ENCODE peak calls at places on chromosomes 4 and X, in seven cellular contexts. J, L, H, P, O, Q and K are unnamed samples.

GRCh38 chrX:22060451-22060940 is 28.4 kb downstream of the PHEX start:
- DNase-seq in H (peak), O (peak), L (no peak), P (no peak), Q (no peak), J (no peak), K (no peak)

GRCh38 chr4:8274772-8275241 is 5.3 kb downstream of the HTRA3 start:
- DNase-seq in O (peak), Q (peak), J (no peak), P (peak), H (no peak), L (peak), K (no peak)

GRCh38 chr4:157121396-157121795 is 45.4 kb downstream of the GLRB start:
- DNase-seq in J (no peak), P (no peak), L (no peak), Q (no peak), H (no peak), O (no peak), K (no peak)

GRCh38 chr4:177380730-177381287 is 61.4 kb downstream of the AGA start:
- DNase-seq in P (peak), Q (no peak), H (no peak), O (no peak), J (no peak), L (peak), K (no peak)

GRCh38 chrX:102085706-102086105 is 39.8 kb upstream of the TCEAL2 start:
- DNase-seq in L (no peak), Q (no peak), J (no peak), H (no peak), P (no peak), O (no peak), K (no peak)

GRCh38 chr4:59920414-59920813 is 1279.7 kb upstream of the ADGRL3 start:
- DNase-seq in P (no peak), J (no peak), H (no peak), Q (no peak), O (no peak), L (no peak), K (no peak)

GRCh38 chr4:29710519-29710918 is 1009.6 kb upstream of the PCDH7 start:
- DNase-seq in J (no peak), O (no peak), Q (no peak), H (no peak), P (no peak), L (no peak), K (no peak)

GRCh38 chrX:72470111-72470510 is 102.5 kb downstream of the HDAC8 start:
- DNase-seq in J (no peak), H (no peak), P (no peak), L (no peak), Q (no peak), O (no peak), K (no peak)

GRCh38 chr4:37827030-37827705 is 682 bp downstream of the PGM2 start:
- DNase-seq in O (peak), H (peak), Q (peak), J (no peak), L (peak), P (no peak), K (no peak)

GRCh38 chr4:113292371-113293042 is 243.1 kb downstream of the ANK2 start:
- DNase-seq in Q (peak), L (no peak), P (peak), O (peak), J (no peak), H (no peak), K (no peak)

GRCh38 chr4:38993683-38994082 is 38.5 kb downstream of the TMEM156 start:
- DNase-seq in O (no peak), J (no peak), Q (no peak), L (no peak), P (no peak), H (peak), K (no peak)

GRCh38 chrX:119030990-119031389 is 41.8 kb upstream of the CT47C1 start:
- DNase-seq in J (no peak), L (no peak), H (no peak), Q (no peak), O (no peak), P (no peak), K (no peak)

GRCh38 chrX:151177141-151178027 is 1.0 kb downstream of the GPR50 start:
- DNase-seq in J (no peak), H (no peak), L (no peak), P (no peak), O (peak), Q (no peak), K (no peak)

GRCh38 chr4:101818362-101818761 is 27.8 kb downstream of the BANK1 start:
- DNase-seq in J (no peak), O (peak), L (no peak), Q (no peak), P (no peak), H (no peak), K (no peak)

GRCh38 chr4:121462660-121463261 is 81.9 kb upstream of the QRFPR start:
- DNase-seq in O (peak), J (peak), P (peak), L (no peak), H (peak), Q (peak), K (no peak)

GRCh38 chrX:70134116-70134477 is 850 bp downstream of the IGBP1 start:
- DNase-seq in O (peak), J (no peak), P (no peak), H (peak), L (peak), Q (no peak), K (no peak)

GRCh38 chrX:122572461-122572860 is 611.6 kb upstream of the GRIA3 start:
- DNase-seq in L (no peak), P (no peak), J (no peak), Q (no peak), O (no peak), H (no peak), K (no peak)

GRCh38 chr4:14856927-14857220 is 145.4 kb upstream of the CPEB2 start:
- DNase-seq in P (no peak), O (no peak), Q (no peak), L (no peak), H (no peak), J (no peak), K (no peak)

DNA sequence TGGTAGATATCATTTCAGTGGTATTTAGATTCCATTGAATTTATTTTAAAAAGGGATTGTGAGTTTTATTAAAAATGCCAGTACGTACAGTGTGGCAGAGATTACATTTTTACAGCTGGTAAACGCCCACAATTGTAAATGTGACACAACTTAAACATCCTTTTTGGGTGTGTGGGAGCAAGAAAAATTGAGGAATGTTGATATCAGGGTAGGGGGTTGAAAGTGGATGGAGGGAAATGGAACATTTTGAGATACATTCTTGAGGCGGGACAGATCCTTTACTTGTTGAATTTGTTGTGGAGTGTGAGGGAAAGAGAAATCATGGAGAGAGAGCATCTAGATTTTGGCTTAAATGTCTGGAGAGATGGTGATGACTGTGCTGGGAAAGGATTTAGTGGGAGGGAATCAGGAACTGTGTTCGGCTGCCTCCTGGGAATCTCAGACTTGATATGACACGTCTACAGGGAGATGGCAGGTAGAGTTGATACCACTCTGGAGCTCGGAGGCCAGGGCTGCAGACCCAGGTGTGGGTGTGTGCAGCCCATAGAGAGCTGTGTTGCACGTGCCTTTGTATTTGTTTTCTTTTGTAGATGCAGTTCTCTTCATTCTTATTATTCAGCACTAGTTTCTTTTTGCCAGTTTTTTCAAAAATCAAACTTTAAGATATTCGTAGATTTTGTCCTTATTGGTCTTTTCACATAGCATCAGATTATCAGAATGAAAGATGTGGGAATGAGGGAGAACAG is 10.8 kb downstream of the TMEM131L start:
- DNase-seq in H (peak), P (no peak), L (no peak), O (no peak), Q (no peak), J (no peak), K (no peak)
- H3K27ac ChIP-seq in H (peak), P (no peak), L (no peak), O (no peak), Q (no peak), J (no peak), K (no peak)

GRCh38 chrX:41308884-41309655 is 24.9 kb upstream of the DDX3X start:
- DNase-seq in O (no peak), P (no peak), L (peak), J (no peak), H (no peak), Q (no peak), K (no peak)
- TF ChIP-seq CTCF in O (no peak), P (no peak), L (no peak), J (no peak), H (no peak), Q (no peak), K (no peak)

DNA sequence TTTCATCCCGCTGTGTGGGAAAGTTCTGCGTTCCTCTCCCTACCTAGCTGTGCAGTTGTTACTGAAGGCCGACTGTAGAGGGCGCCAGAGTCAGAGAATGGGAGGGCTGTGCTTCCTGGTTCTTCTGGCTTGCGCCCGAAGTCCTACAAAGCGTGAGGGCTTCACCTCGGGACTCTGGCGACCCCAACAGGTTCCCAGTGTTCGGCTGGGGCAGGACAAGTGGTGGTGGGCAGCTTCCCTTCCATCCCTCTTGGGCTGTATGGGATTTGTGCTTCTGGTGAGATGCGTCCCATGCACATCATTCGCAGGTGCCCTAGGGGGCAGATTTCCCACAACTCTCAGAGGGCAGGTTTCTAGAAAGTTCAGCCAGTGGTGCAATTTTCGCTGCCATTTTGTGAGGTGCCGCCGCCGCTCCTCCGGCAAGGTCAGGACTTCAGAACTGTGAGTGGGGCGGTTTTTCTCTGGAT is 27.3 kb downstream of the CT45A3 start:
- DNase-seq in J (peak), L (peak), H (peak), P (peak), Q (no peak), O (peak), K (no peak)
- H3K27ac ChIP-seq in J (no peak), L (no peak), H (no peak), P (no peak), Q (no peak), O (no peak), K (no peak)

DNA sequence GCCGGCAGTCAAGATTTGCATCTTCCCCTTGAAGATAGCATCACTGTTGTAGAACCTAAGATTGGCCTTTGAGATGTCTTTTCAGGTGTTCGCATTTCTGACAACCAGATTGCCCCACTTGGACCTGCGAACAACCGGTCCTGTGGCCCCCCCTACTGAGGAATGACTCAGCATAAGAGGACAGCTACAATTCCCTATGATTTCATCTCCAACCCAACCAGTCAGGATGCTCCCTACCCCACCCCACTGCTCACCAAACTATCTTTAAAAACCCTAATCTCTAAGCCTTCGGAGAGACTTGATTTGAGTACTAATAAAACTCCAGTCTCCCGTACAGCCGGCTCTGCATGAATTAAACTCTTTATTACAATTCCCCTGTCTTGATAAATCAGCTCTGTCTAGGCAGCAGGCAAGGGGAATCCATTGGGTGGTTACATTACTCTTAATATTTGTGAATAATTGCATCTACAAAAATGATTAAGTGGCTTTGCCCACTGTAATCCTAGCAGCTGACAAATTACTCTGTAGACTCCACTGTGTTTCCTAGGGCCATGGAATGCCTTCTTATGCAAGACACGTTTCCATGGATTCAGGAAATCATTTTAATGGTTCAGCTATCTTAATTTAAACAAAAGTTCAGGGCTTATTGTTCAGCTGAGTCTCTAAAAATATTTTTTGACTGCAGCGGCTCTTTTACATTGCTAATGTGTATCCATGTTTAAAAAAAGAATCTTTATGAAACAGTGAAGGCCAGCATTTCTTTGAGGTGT is 95.3 kb downstream of the GPR143 start:
- DNase-seq in L (no peak), J (no peak), P (no peak), Q (no peak), H (no peak), O (peak), K (no peak)
- TF ChIP-seq CTCF in L (no peak), J (no peak), P (no peak), Q (no peak), H (no peak), O (no peak), K (no peak)